ENCODE peak calls at places on chromosome 3, in seven cellular contexts. Z is stimulated activated CD8-positive, alpha-beta memory T cell treated with anti-CD3 and anti-CD28 coated beads, Interleukin-4, amount 100 ng/mL, for 1 hour; U is AG08396; L is Panc1; G is Daoy; J is NCI-H774; W is GM06990. F is an unnamed sample.

GRCh38 chr3:127141921-127142730 is 50.8 kb upstream of the PRR23E start:
- DNase-seq in Z (no peak), U (no peak), L (no peak), G (peak; percentile 29), J (peak; percentile 93), W (no peak), F (no peak)

GRCh38 chr3:77179762-77180161 is 139.9 kb downstream of the ROBO2 start:
- DNase-seq in Z (no peak), U (no peak), L (no peak), G (no peak), J (no peak), W (no peak), F (no peak)

GRCh38 chr3:124818398-124819150 is 68.6 kb downstream of the ITGB5 start:
- DNase-seq in Z (no peak), U (no peak), L (no peak), G (no peak), J (no peak), W (no peak), F (no peak)

GRCh38 chr3:149342413-149343340 is 9.2 kb upstream of the TM4SF18 start:
- DNase-seq in Z (no peak), U (peak; percentile 18), L (no peak), G (peak; percentile 63), J (no peak), W (no peak), F (peak; percentile 62)

GRCh38 chr3:150170843-150171513 is 200.3 kb upstream of the PFN2 start:
- DNase-seq in Z (no peak), U (no peak), L (no peak), G (no peak), J (peak; percentile 13), W (no peak), F (no peak)

GRCh38 chr3:32109256-32109655 is 2.8 kb downstream of the GPD1L start:
- DNase-seq in Z (no peak), U (peak; percentile 11), L (no peak), G (peak; percentile 29), J (no peak), W (no peak), F (no peak)

GRCh38 chr3:98545940-98546339 is 14.2 kb downstream of the GPR15 start:
- DNase-seq in Z (no peak), U (no peak), L (no peak), G (peak; percentile 34), J (no peak), W (no peak), F (no peak)

GRCh38 chr3:176120507-176120906 is 1076.8 kb downstream of the TBL1XR1 start:
- DNase-seq in Z (no peak), U (no peak), L (no peak), G (no peak), J (peak; percentile 80), W (no peak), F (no peak)

GRCh38 chr3:65042675-65043074 is 354.9 kb upstream of the ADAMTS9 start:
- DNase-seq in Z (no peak), U (no peak), L (no peak), G (no peak), J (no peak), W (no peak), F (no peak)

GRCh38 chr3:159804726-159805410 is 183.8 kb upstream of the IL12A start:
- DNase-seq in Z (no peak), U (peak; percentile 82), L (peak; percentile 73), G (peak; percentile 90), J (peak; percentile 83), W (no peak), F (peak; percentile 70)

GRCh38 chr3:13879946-13880810 is at the start of gene WNT7A:
- DNase-seq in Z (no peak), U (peak; percentile 56), L (no peak), G (peak; percentile 67), J (no peak), W (peak; percentile 37), F (no peak)

GRCh38 chr3:148716657-148717056 is 19.0 kb downstream of the AGTR1 start:
- DNase-seq in Z (no peak), U (no peak), L (no peak), G (no peak), J (no peak), W (no peak), F (no peak)

GRCh38 chr3:54653456-54654195 is 274.2 kb downstream of the LRTM1 start:
- DNase-seq in Z (no peak), U (no peak), L (no peak), G (no peak), J (no peak), W (peak; percentile 9), F (no peak)

GRCh38 chr3:190281308-190282051 is 40.8 kb downstream of the CLDN1 start:
- DNase-seq in Z (no peak), U (no peak), L (no peak), G (no peak), J (no peak), W (no peak), F (no peak)

GRCh38 chr3:134624537-134625287 is 26.1 kb downstream of the KY start:
- DNase-seq in Z (no peak), U (no peak), L (no peak), G (no peak), J (no peak), W (no peak), F (no peak)

GRCh38 chr3:9915252-9916141 is 1.4 kb upstream of the IL17RC start:
- DNase-seq in Z (no peak), U (peak; percentile 67), L (no peak), G (peak; percentile 61), J (peak; percentile 12), W (peak; percentile 35), F (peak; percentile 34)

GRCh38 chr3:27632431-27633223 is 89.5 kb downstream of the EOMES start:
- DNase-seq in Z (peak; percentile 10), U (peak; percentile 65), L (no peak), G (peak; percentile 58), J (peak; percentile 60), W (peak; percentile 51), F (no peak)

GRCh38 chr3:125374501-125374995 is 577 bp downstream of the ZNF148 start:
- DNase-seq in Z (peak; percentile 10), U (peak; percentile 56), L (no peak), G (peak; percentile 41), J (peak; percentile 9), W (no peak), F (peak; percentile 30)

GRCh38 chr3:194995334-194995733 is 275.6 kb downstream of the XXYLT1 start:
- DNase-seq in Z (no peak), U (no peak), L (no peak), G (no peak), J (no peak), W (no peak), F (no peak)

GRCh38 chr3:24145981-24146822 is 201.1 kb downstream of the NR1D2 start:
- DNase-seq in Z (no peak), U (peak; percentile 71), L (no peak), G (peak; percentile 21), J (no peak), W (no peak), F (peak; percentile 46)

GRCh38 chr3:98784666-98785600 is 21.8 kb downstream of the ST3GAL6 start:
- DNase-seq in Z (no peak), U (peak; percentile 48), L (no peak), G (peak; percentile 36), J (no peak), W (no peak), F (peak; percentile 75)

GRCh38 chr3:4351164-4351855 is 48.1 kb downstream of the SETMAR start:
- DNase-seq in Z (no peak), U (peak; percentile 18), L (no peak), G (peak; percentile 37), J (no peak), W (no peak), F (peak; percentile 41)

GRCh38 chr3:184738982-184739381 is 27.1 kb upstream of the MAGEF1 start:
- DNase-seq in Z (no peak), U (no peak), L (no peak), G (no peak), J (no peak), W (no peak), F (no peak)